ENCODE peak calls at places on chromosomes 16 and 17, in six cellular contexts. A is neural progenitor cell, Z is PC-9, Y is upper lobe of right lung, I is SW480, O is nucleus accumbens. Q is an unnamed sample.

GRCh38 chr17:57895382-57896060 is 45.7 kb upstream of the MRPS23 start:
- DNase-seq in A (no peak), Z (no peak), Y (peak), I (no peak), O (no peak), Q (no peak)

GRCh38 chr17:80277751-80278671 is 17.4 kb downstream of the RNF213 start:
- DNase-seq in A (no peak), Z (peak), Y (no peak), I (no peak), O (peak), Q (no peak)

GRCh38 chr17:4948166-4948996 is at the start of gene PFN1:
- DNase-seq in A (peak), Z (peak), Y (peak), I (peak), O (peak), Q (peak)

GRCh38 chr17:8188408-8188839 is 1.6 kb downstream of the BORCS6 start:
- DNase-seq in A (no peak), Z (no peak), Y (peak), I (no peak), O (no peak), Q (no peak)

GRCh38 chr17:53662608-53663007 is 160.1 kb upstream of the KIF2B start:
- DNase-seq in A (no peak), Z (no peak), Y (no peak), I (no peak), O (no peak), Q (no peak)

GRCh38 chr17:527247-527646 is 174.6 kb upstream of the RPH3AL start:
- DNase-seq in A (no peak), Z (no peak), Y (no peak), I (no peak), O (no peak), Q (no peak)

GRCh38 chr16:3591436-3591803 is 14.2 kb upstream of the NLRC3 start:
- DNase-seq in A (no peak), Z (no peak), Y (no peak), I (no peak), O (no peak), Q (no peak)

GRCh38 chr16:9787717-9788116 is 394.5 kb downstream of the GRIN2A start:
- DNase-seq in A (no peak), Z (no peak), Y (no peak), I (peak), O (no peak), Q (no peak)

GRCh38 chr17:58120195-58120822 is 27.9 kb upstream of the OR4D1 start:
- DNase-seq in A (peak), Z (peak), Y (no peak), I (peak), O (no peak), Q (no peak)

GRCh38 chr16:17397499-17397891 is 73.3 kb downstream of the XYLT1 start:
- DNase-seq in A (no peak), Z (no peak), Y (no peak), I (no peak), O (peak), Q (no peak)

GRCh38 chr17:2853111-2853721 is 57.0 kb downstream of the RAP1GAP2 start:
- DNase-seq in A (peak), Z (peak), Y (peak), I (peak), O (no peak), Q (no peak)

GRCh38 chr17:12996941-12997340 is 20.9 kb downstream of the ELAC2 start:
- DNase-seq in A (no peak), Z (no peak), Y (no peak), I (no peak), O (no peak), Q (no peak)

GRCh38 chr17:30232822-30233427 is 2.6 kb downstream of the SLC6A4 start:
- DNase-seq in A (no peak), Z (no peak), Y (no peak), I (no peak), O (no peak), Q (no peak)